ENCODE peak calls at places on chromosomes 3 and 15, in seven cellular contexts. T, X, J, W, P, B and A are unnamed samples.

GRCh38 chr15:78360426-78360825 is 20.3 kb downstream of the CRABP1 start:
- DNase-seq in T (no peak), X (no peak), J (peak), W (no peak), P (no peak), B (no peak), A (peak)

GRCh38 chr3:66018047-66019033 is 20.4 kb downstream of the MAGI1 start:
- DNase-seq in T (no peak), X (no peak), J (no peak), W (no peak), P (no peak), B (no peak), A (no peak)

GRCh38 chr3:184656991-184657669 is 54.7 kb downstream of the MAGEF1 start:
- DNase-seq in T (no peak), X (no peak), J (no peak), W (no peak), P (peak), B (no peak), A (no peak)

GRCh38 chr3:160006282-160007163 is 17.9 kb downstream of the IL12A start:
- DNase-seq in T (peak), X (peak), J (peak), W (peak), P (no peak), B (no peak), A (peak)

GRCh38 chr3:24832878-24833277 is 338.2 kb upstream of the THRB start:
- DNase-seq in T (no peak), X (no peak), J (no peak), W (no peak), P (no peak), B (no peak), A (no peak)

GRCh38 chr15:50182233-50183013 is 427 bp downstream of the SLC27A2 start:
- DNase-seq in T (peak), X (peak), J (peak), W (no peak), P (no peak), B (no peak), A (peak)

GRCh38 chr3:114380233-114380645 is 86.4 kb downstream of the TIGIT start:
- DNase-seq in T (peak), X (no peak), J (no peak), W (no peak), P (no peak), B (no peak), A (no peak)

GRCh38 chr3:48692551-48692950 is 6.8 kb upstream of the NCKIPSD start:
- DNase-seq in T (no peak), X (no peak), J (no peak), W (no peak), P (no peak), B (no peak), A (no peak)

GRCh38 chr15:72796515-72797337 is 13.2 kb upstream of the ADPGK start:
- DNase-seq in T (peak), X (peak), J (peak), W (no peak), P (no peak), B (no peak), A (peak)

GRCh38 chr3:126549861-126550487 is 8.8 kb downstream of the C3orf22 start:
- DNase-seq in T (no peak), X (no peak), J (peak), W (no peak), P (no peak), B (no peak), A (no peak)

GRCh38 chr15:95674031-95674430 is 656.5 kb upstream of the NR2F2 start:
- DNase-seq in T (no peak), X (no peak), J (no peak), W (no peak), P (no peak), B (no peak), A (no peak)

GRCh38 chr3:25281041-25281842 is 146.8 kb upstream of the RARB start:
- DNase-seq in T (no peak), X (no peak), J (no peak), W (no peak), P (no peak), B (no peak), A (no peak)

GRCh38 chr15:41775651-41776050 is 1.4 kb downstream of the MAPKBP1 start:
- DNase-seq in T (no peak), X (no peak), J (no peak), W (no peak), P (no peak), B (no peak), A (no peak)

GRCh38 chr15:70439304-70439877 is 324.0 kb downstream of the UACA start:
- DNase-seq in T (no peak), X (peak), J (no peak), W (no peak), P (no peak), B (no peak), A (no peak)

GRCh38 chr3:44513513-44513912 is 36.0 kb upstream of the ZNF445 start:
- DNase-seq in T (no peak), X (no peak), J (no peak), W (no peak), P (no peak), B (no peak), A (no peak)

GRCh38 chr3:109336272-109336957 is 931 bp downstream of the DPPA4 start:
- DNase-seq in T (no peak), X (no peak), J (no peak), W (no peak), P (no peak), B (no peak), A (no peak)

GRCh38 chr15:70479785-70480184 is 283.6 kb downstream of the UACA start:
- DNase-seq in T (no peak), X (no peak), J (no peak), W (no peak), P (no peak), B (no peak), A (no peak)

GRCh38 chr15:26166429-26166828 is 303.3 kb upstream of the ATP10A start:
- DNase-seq in T (no peak), X (no peak), J (no peak), W (no peak), P (no peak), B (no peak), A (no peak)

GRCh38 chr15:99717129-99718024 is 15.9 kb downstream of the LYSMD4 start:
- DNase-seq in T (no peak), X (no peak), J (no peak), W (no peak), P (no peak), B (no peak), A (no peak)

GRCh38 chr3:63355809-63356208 is 77.7 kb downstream of the SYNPR start:
- DNase-seq in T (no peak), X (no peak), J (no peak), W (no peak), P (no peak), B (no peak), A (no peak)

GRCh38 chr3:52471371-52472238 is 16.2 kb downstream of the NISCH start:
- DNase-seq in T (no peak), X (no peak), J (peak), W (no peak), P (no peak), B (no peak), A (peak)

GRCh38 chr3:135629696-135630408 is 335.7 kb upstream of the PPP2R3A start:
- DNase-seq in T (no peak), X (no peak), J (no peak), W (no peak), P (no peak), B (no peak), A (no peak)

GRCh38 chr15:59369597-59369996 is 3.1 kb downstream of the MYO1E start:
- DNase-seq in T (no peak), X (no peak), J (no peak), W (no peak), P (peak), B (no peak), A (no peak)

GRCh38 chr3:193563999-193564398 is 9.3 kb upstream of the ATP13A4 start:
- DNase-seq in T (peak), X (no peak), J (no peak), W (peak), P (no peak), B (no peak), A (peak)

GRCh38 chr15:79985571-79985970 is 14.6 kb upstream of the BCL2A1 start:
- DNase-seq in T (no peak), X (no peak), J (no peak), W (no peak), P (no peak), B (no peak), A (no peak)

GRCh38 chr3:115855911-115856310 is 232.6 kb downstream of the GAP43 start:
- DNase-seq in T (no peak), X (no peak), J (no peak), W (no peak), P (no peak), B (no peak), A (no peak)

GRCh38 chr3:101500208-101500607 is 12.8 kb downstream of the SENP7 start:
- DNase-seq in T (no peak), X (no peak), J (no peak), W (no peak), P (no peak), B (no peak), A (no peak)

GRCh38 chr15:36335659-36336058 is 243.8 kb upstream of the CDIN1 start:
- DNase-seq in T (no peak), X (no peak), J (no peak), W (no peak), P (no peak), B (no peak), A (no peak)

GRCh38 chr3:190721330-190721729 is 141.2 kb downstream of the GMNC start:
- DNase-seq in T (no peak), X (no peak), J (no peak), W (no peak), P (peak), B (no peak), A (no peak)

GRCh38 chr3:53126646-53127045 is 3.6 kb downstream of the RFT1 start:
- DNase-seq in T (no peak), X (no peak), J (no peak), W (no peak), P (no peak), B (no peak), A (no peak)

GRCh38 chr3:108322352-108322751 is 26.0 kb downstream of the HHLA2 start:
- DNase-seq in T (no peak), X (no peak), J (no peak), W (no peak), P (no peak), B (no peak), A (no peak)

GRCh38 chr3:5006755-5007202 is 27.5 kb downstream of the BHLHE40 start:
- DNase-seq in T (no peak), X (no peak), J (no peak), W (no peak), P (peak), B (no peak), A (no peak)

GRCh38 chr15:38588672-38589071 is 24.1 kb upstream of the RASGRP1 start:
- DNase-seq in T (no peak), X (no peak), J (no peak), W (no peak), P (no peak), B (no peak), A (no peak)

GRCh38 chr3:74561881-74562280 is 52.6 kb downstream of the CNTN3 start:
- DNase-seq in T (no peak), X (no peak), J (no peak), W (no peak), P (no peak), B (no peak), A (no peak)

GRCh38 chr15:39230205-39230916 is 350.5 kb upstream of the THBS1 start:
- DNase-seq in T (no peak), X (no peak), J (peak), W (no peak), P (no peak), B (no peak), A (no peak)

GRCh38 chr15:81781316-81781868 is 264.4 kb downstream of the MEX3B start:
- DNase-seq in T (no peak), X (no peak), J (no peak), W (no peak), P (no peak), B (no peak), A (no peak)

GRCh38 chr3:37800022-37800493 is 61.6 kb upstream of the CTDSPL start:
- DNase-seq in T (no peak), X (no peak), J (no peak), W (no peak), P (no peak), B (no peak), A (no peak)

GRCh38 chr3:14680115-14680514 is 5.2 kb downstream of the C3orf20 start:
- DNase-seq in T (no peak), X (no peak), J (no peak), W (no peak), P (no peak), B (no peak), A (no peak)
- TF ChIP-seq JUND in T (no peak), X (no peak), J (no peak), W (no peak), P (no peak), B (no peak), A (no peak)

GRCh38 chr3:127673191-127674098 is 693 bp downstream of the ABTB1 start:
- DNase-seq in T (no peak), X (peak), J (peak), W (no peak), P (no peak), B (no peak), A (no peak)
- TF ChIP-seq JUND in T (no peak), X (no peak), J (no peak), W (no peak), P (no peak), B (no peak), A (no peak)

DNA sequence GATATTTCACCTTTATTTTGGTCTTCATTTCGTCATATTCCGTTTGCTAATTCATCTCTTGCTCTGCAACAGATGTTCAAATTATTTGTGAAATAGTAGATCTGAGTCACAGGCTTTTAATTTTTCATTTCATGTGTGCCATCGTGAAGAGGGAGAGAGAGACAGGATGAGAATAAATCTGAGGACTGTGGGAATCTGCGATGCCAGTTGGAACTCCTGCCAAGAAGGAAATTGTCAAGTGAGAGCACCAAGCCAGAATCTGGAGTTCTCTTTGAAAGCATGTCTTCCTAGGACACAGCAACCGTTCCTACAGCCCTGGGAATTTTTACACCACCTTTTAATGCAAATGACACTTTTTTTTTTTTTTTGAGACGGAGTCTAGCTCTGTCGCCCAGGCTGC is 48.8 kb downstream of the NSMCE3 start:
- DNase-seq in T (no peak), X (no peak), J (no peak), W (no peak), P (no peak), B (no peak), A (no peak)
- TF ChIP-seq JUND in T (no peak), X (no peak), J (no peak), W (no peak), P (no peak), B (no peak), A (no peak)

DNA sequence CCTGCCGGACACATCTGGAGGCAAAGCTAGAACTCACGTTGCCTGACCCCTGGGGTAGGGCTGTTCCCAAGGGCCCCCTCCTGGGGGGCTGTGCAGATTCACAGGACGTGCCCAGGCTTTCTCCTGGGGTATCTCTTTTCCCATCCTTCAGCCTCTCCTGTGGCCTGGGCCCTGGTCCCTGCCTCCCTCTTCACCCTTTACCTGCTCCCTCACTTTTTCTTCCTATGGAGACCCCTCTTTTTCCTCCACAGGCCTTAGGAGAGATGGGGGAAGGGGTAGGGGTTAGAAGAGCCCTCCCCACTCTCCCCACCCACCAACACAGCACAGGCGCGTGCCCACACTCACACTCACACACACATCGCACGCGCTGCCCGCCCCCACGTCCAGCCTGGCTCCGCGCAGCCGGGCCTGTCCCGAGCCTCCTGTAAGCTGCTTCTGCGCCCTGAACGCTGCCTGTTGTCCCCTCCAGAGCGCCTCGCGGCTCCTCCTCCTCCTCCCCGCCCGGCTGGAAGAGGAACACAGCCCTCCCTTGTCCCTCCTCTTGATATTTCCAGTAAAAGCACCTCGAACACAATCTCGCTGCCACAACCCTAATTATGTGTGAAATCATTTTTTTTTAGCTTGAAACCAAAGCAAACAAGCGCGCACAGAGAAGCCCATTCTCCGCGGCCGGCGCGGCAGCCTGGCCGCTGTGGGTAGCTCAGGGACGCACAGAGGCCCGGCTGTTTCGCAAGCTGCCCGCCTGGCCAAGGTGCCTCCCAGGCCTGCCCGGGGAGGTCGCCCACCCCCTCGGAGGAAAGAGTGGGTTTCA is 33.9 kb upstream of the ACAN start:
- DNase-seq in T (no peak), X (no peak), J (peak), W (no peak), P (no peak), B (no peak), A (no peak)
- TF ChIP-seq JUND in T (no peak), X (no peak), J (no peak), W (no peak), P (no peak), B (no peak), A (no peak)

DNA sequence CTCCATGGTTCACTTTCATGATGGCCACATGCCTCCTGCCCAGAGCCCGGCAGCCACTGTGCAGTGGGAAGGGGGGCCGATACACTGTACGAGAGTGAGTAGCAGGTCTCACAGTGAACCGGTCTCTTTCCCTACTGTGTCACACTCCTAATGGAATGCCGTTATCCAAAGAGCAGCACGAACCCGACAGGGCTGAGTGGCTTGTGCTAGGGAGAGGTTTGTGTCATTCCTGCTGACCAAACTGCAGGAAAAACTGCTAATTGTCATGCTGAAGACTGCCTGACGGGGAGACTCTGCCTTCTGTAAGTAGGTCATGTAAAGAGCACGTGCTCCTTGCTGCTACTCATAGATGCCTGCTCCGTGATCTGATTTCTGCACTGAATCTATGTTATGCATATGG is 105.1 kb downstream of the ARPP21 start:
- DNase-seq in T (no peak), X (no peak), J (no peak), W (no peak), P (no peak), B (peak), A (no peak)
- TF ChIP-seq JUND in T (no peak), X (no peak), J (no peak), W (no peak), P (no peak), B (no peak), A (no peak)

GRCh38 chr3:39381432-39381831 is 1.7 kb upstream of the SLC25A38 start:
- DNase-seq in T (no peak), X (no peak), J (no peak), W (no peak), P (no peak), B (no peak), A (no peak)

GRCh38 chr3:39378957-39379777 is 4.0 kb upstream of the SLC25A38 start:
- DNase-seq in T (no peak), X (no peak), J (no peak), W (peak), P (no peak), B (no peak), A (no peak)

GRCh38 chr3:39376929-39377634 is 6.1 kb upstream of the SLC25A38 start:
- DNase-seq in T (no peak), X (peak), J (no peak), W (no peak), P (no peak), B (no peak), A (no peak)

GRCh38 chr3:39379778-39380155 is 3.4 kb upstream of the SLC25A38 start:
- DNase-seq in T (no peak), X (no peak), J (no peak), W (no peak), P (no peak), B (no peak), A (no peak)

GRCh38 chr3:39378092-39378491 is 5.1 kb upstream of the SLC25A38 start:
- DNase-seq in T (peak), X (peak), J (peak), W (peak), P (no peak), B (no peak), A (peak)
- TF ChIP-seq JUND in T (no peak), X (no peak), J (no peak), W (no peak), P (no peak), B (no peak), A (no peak)